ENCODE peak calls at places on chromosomes 1 and 21, in four cellular contexts. I is GM12892, J is EH, E is AML-193. U is an unnamed sample.

GRCh38 chr1:97277891-97278662 is 556.5 kb downstream of the PTBP2 start:
- DNase-seq in E (no peak), J (peak; percentile 63), I (no peak), U (peak; percentile 10)

GRCh38 chr1:154911691-154912550 is 24.6 kb downstream of the PMVK start:
- DNase-seq in I (no peak), E (no peak), J (no peak), U (no peak)

GRCh38 chr1:36457691-36458090 is 6.5 kb downstream of the MRPS15 start:
- DNase-seq in E (peak; percentile 78), J (no peak), I (no peak), U (no peak)

GRCh38 chr1:205458777-205459566 is 3.1 kb upstream of the BLACAT1 start:
- DNase-seq in J (peak; percentile 71), E (peak; percentile 15), I (no peak), U (no peak)

GRCh38 chr1:169113613-169114119 is 7.2 kb downstream of the ATP1B1 start:
- DNase-seq in I (no peak), J (peak; percentile 97), E (no peak), U (no peak)

GRCh38 chr1:64748222-64748621 is 3.3 kb downstream of the RAVER2 start:
- DNase-seq in E (no peak), J (no peak), I (no peak), U (no peak)

GRCh38 chr1:196317535-196318522 is 290.4 kb downstream of the KCNT2 start:
- DNase-seq in E (peak; percentile 32), J (peak; percentile 48), I (no peak), U (peak; percentile 29)

GRCh38 chr1:211756471-211757020 is 74.0 kb downstream of the LPGAT1 start:
- DNase-seq in I (no peak), E (no peak), J (no peak), U (no peak)

GRCh38 chr1:20184481-20184900 is 1.4 kb upstream of the UBXN10 start:
- DNase-seq in E (peak; percentile 54), J (no peak), I (no peak), U (no peak)

GRCh38 chr1:183739082-183739481 is 65.8 kb upstream of the RGL1 start:
- DNase-seq in E (no peak), J (no peak), I (no peak), U (no peak)

GRCh38 chr1:85195703-85196102 is 5.1 kb downstream of the SYDE2 start:
- DNase-seq in I (no peak), E (no peak), J (no peak), U (no peak)

GRCh38 chr1:147515046-147515869 is 26.0 kb upstream of the BCL9 start:
- DNase-seq in I (no peak), J (peak; percentile 24), E (no peak), U (peak; percentile 84)

GRCh38 chr1:113686891-113687624 is 72.2 kb downstream of the PHTF1 start:
- DNase-seq in E (no peak), J (peak; percentile 60), I (no peak), U (no peak)

GRCh38 chr1:93056214-93056613 is 22.9 kb upstream of the MTF2 start:
- DNase-seq in E (peak; percentile 35), I (no peak), J (peak; percentile 48), U (no peak)

GRCh38 chr1:90716552-90717355 is at the start of gene BARHL2:
- DNase-seq in J (no peak), I (no peak), E (no peak), U (no peak)

GRCh38 chr1:19390901-19391595 is 78.9 kb downstream of the SLC66A1 start:
- DNase-seq in E (peak; percentile 61), I (peak; percentile 64), J (peak; percentile 95), U (no peak)

GRCh38 chr1:169890761-169891538 is 2.7 kb downstream of the SCYL3 start:
- DNase-seq in I (no peak), J (peak; percentile 17), E (no peak), U (no peak)

GRCh38 chr1:9196129-9197040 is 38.2 kb upstream of the H6PD start:
- DNase-seq in I (peak; percentile 41), J (peak; percentile 78), E (peak; percentile 54), U (no peak)

GRCh38 chr1:66527688-66528087 is 6.3 kb upstream of the SGIP1 start:
- DNase-seq in E (no peak), J (peak; percentile 86), I (no peak), U (no peak)

GRCh38 chr1:46256523-46256922 is 9.0 kb downstream of the RAD54L start:
- DNase-seq in I (no peak), J (no peak), E (no peak), U (no peak)

GRCh38 chr1:230824571-230825060 is 43.7 kb downstream of the C1orf198 start:
- DNase-seq in I (no peak), J (peak; percentile 69), E (no peak), U (no peak)

GRCh38 chr21:46161180-46161799 is 5.9 kb upstream of the FTCD start:
- DNase-seq in E (no peak), I (no peak), J (no peak), U (no peak)

GRCh38 chr1:7940745-7941436 is at the start of gene TNFRSF9:
- DNase-seq in J (no peak), E (no peak), I (no peak), U (no peak)

GRCh38 chr1:162562452-162562828 is 918 bp downstream of the UAP1 start:
- DNase-seq in J (peak; percentile 73), I (no peak), E (peak; percentile 49), U (no peak)

GRCh38 chr1:207871117-207871649 is 39.7 kb downstream of the CD34 start:
- DNase-seq in J (no peak), E (no peak), I (no peak), U (no peak)

GRCh38 chr1:93588206-93588605 is 93.4 kb downstream of the BCAR3 start:
- DNase-seq in E (no peak), I (no peak), J (peak; percentile 64), U (no peak)

GRCh38 chr1:246418565-246419312 is 88.3 kb downstream of the SMYD3 start:
- DNase-seq in J (no peak), I (no peak), E (no peak), U (no peak)